ENCODE peak calls at places on chromosomes 16 and 17, in four cellular contexts. One of them, this sample, is unnamed.

GRCh38 chr17:42609182-42609813 is at the start of the genes RETREG3 and TUBG1:
- DNase-seq in choroid plexus epithelial cell: peak
- DNase-seq in heart right ventricle: peak
- DNase-seq in esophagus squamous epithelium: peak
- DNase-seq in this sample: peak

GRCh38 chr17:48497103-48497502 is 33.7 kb downstream of the HOXB1 start:
- DNase-seq in choroid plexus epithelial cell: no peak
- DNase-seq in heart right ventricle: no peak
- DNase-seq in esophagus squamous epithelium: no peak
- DNase-seq in this sample: no peak

GRCh38 chr16:14186954-14187306 is 115.8 kb downstream of the MRTFB start:
- DNase-seq in choroid plexus epithelial cell: peak
- DNase-seq in heart right ventricle: no peak
- DNase-seq in esophagus squamous epithelium: no peak
- DNase-seq in this sample: no peak

GRCh38 chr17:62862251-62862650 is 54.1 kb upstream of the MARCHF10 start:
- DNase-seq in choroid plexus epithelial cell: no peak
- DNase-seq in heart right ventricle: no peak
- DNase-seq in esophagus squamous epithelium: no peak
- DNase-seq in this sample: peak

GRCh38 chr17:48513097-48513496 is 17.7 kb downstream of the HOXB1 start:
- DNase-seq in choroid plexus epithelial cell: no peak
- DNase-seq in heart right ventricle: no peak
- DNase-seq in esophagus squamous epithelium: no peak
- DNase-seq in this sample: no peak

GRCh38 chr16:11170696-11171447 is 85.1 kb downstream of the SOCS1 start:
- DNase-seq in choroid plexus epithelial cell: no peak
- DNase-seq in heart right ventricle: no peak
- DNase-seq in esophagus squamous epithelium: no peak
- DNase-seq in this sample: no peak

GRCh38 chr16:50742521-50743150 is 750 bp downstream of the CYLD start:
- DNase-seq in choroid plexus epithelial cell: peak
- DNase-seq in heart right ventricle: peak
- DNase-seq in esophagus squamous epithelium: no peak
- DNase-seq in this sample: no peak

GRCh38 chr17:18980682-18981384 is 23.7 kb downstream of the FAM83G start:
- DNase-seq in choroid plexus epithelial cell: peak
- DNase-seq in heart right ventricle: no peak
- DNase-seq in esophagus squamous epithelium: no peak
- DNase-seq in this sample: no peak

GRCh38 chr16:72725643-72726042 is 322.3 kb downstream of the ZFHX3 start:
- DNase-seq in choroid plexus epithelial cell: no peak
- DNase-seq in heart right ventricle: no peak
- DNase-seq in esophagus squamous epithelium: no peak
- DNase-seq in this sample: no peak

GRCh38 chr16:22933173-22933572 is 119.2 kb downstream of the HS3ST2 start:
- DNase-seq in choroid plexus epithelial cell: no peak
- DNase-seq in heart right ventricle: peak
- DNase-seq in esophagus squamous epithelium: no peak
- DNase-seq in this sample: no peak

GRCh38 chr17:74076446-74076845 is 127.0 kb upstream of the RPL38 start:
- DNase-seq in choroid plexus epithelial cell: no peak
- DNase-seq in heart right ventricle: no peak
- DNase-seq in esophagus squamous epithelium: no peak
- DNase-seq in this sample: no peak

GRCh38 chr17:8234361-8235270 is 13.2 kb downstream of the CTC1 start:
- DNase-seq in choroid plexus epithelial cell: no peak
- DNase-seq in heart right ventricle: no peak
- DNase-seq in esophagus squamous epithelium: no peak
- DNase-seq in this sample: no peak

GRCh38 chr17:7445011-7445927 is at the start of gene CHRNB1:
- DNase-seq in choroid plexus epithelial cell: no peak
- DNase-seq in heart right ventricle: peak
- DNase-seq in esophagus squamous epithelium: no peak
- DNase-seq in this sample: peak

GRCh38 chr17:45677770-45678169 is 106.3 kb upstream of the CRHR1 start:
- DNase-seq in choroid plexus epithelial cell: peak
- DNase-seq in heart right ventricle: no peak
- DNase-seq in esophagus squamous epithelium: no peak
- DNase-seq in this sample: no peak

GRCh38 chr17:63480826-63481487 is 4.1 kb downstream of the ACE start:
- DNase-seq in choroid plexus epithelial cell: no peak
- DNase-seq in heart right ventricle: no peak
- DNase-seq in esophagus squamous epithelium: no peak
- DNase-seq in this sample: no peak

GRCh38 chr17:63378411-63379076 is 67.6 kb downstream of the CYB561 start:
- DNase-seq in choroid plexus epithelial cell: peak
- DNase-seq in heart right ventricle: no peak
- DNase-seq in esophagus squamous epithelium: no peak
- DNase-seq in this sample: no peak

GRCh38 chr16:86085161-86085611 is 186.2 kb downstream of the IRF8 start:
- DNase-seq in choroid plexus epithelial cell: no peak
- DNase-seq in heart right ventricle: no peak
- DNase-seq in esophagus squamous epithelium: no peak
- DNase-seq in this sample: no peak

GRCh38 chr17:673200-673681 is 41.4 kb downstream of the VPS53 start:
- DNase-seq in choroid plexus epithelial cell: peak
- DNase-seq in heart right ventricle: no peak
- DNase-seq in esophagus squamous epithelium: no peak
- DNase-seq in this sample: no peak

GRCh38 chr16:81531415-81531814 is 86.8 kb downstream of the CMIP start:
- DNase-seq in choroid plexus epithelial cell: no peak
- DNase-seq in heart right ventricle: no peak
- DNase-seq in esophagus squamous epithelium: no peak
- DNase-seq in this sample: no peak

GRCh38 chr16:29852654-29853053 is 10.4 kb downstream of the CDIPT start:
- DNase-seq in choroid plexus epithelial cell: peak
- DNase-seq in heart right ventricle: peak
- DNase-seq in esophagus squamous epithelium: no peak
- DNase-seq in this sample: peak